ENCODE peak calls at places on chromosomes 13 and 19, in seven cellular contexts. One of them, this sample, is unnamed.

GRCh38 chr19:55675661-55676354 is 782 bp downstream of the EPN1 start:
- DNase-seq in stimulated activated CD4-positive, alpha-beta T cell treated with anti-CD3 and anti-CD28 coated beads, Interleukin-4, amount 100 ng/mL, for 4 hours: no peak
- DNase-seq in AG08395: no peak
- DNase-seq in type B pancreatic cell: no peak
- DNase-seq in activated CD4-positive, alpha-beta T cell treated with anti-CD3 and anti-CD28 coated beads for 48 hours: no peak
- DNase-seq in aorta: no peak
- DNase-seq in activated effector memory CD4-positive, alpha-beta T cell treated with Interleukin-2 at 50 U/mL for 16 hours: no peak
- DNase-seq in this sample: no peak

GRCh38 chr13:63409791-63410351 is 1994.2 kb upstream of the PCDH20 start:
- DNase-seq in stimulated activated CD4-positive, alpha-beta T cell treated with anti-CD3 and anti-CD28 coated beads, Interleukin-4, amount 100 ng/mL, for 4 hours: no peak
- DNase-seq in AG08395: peak; percentile 3
- DNase-seq in type B pancreatic cell: no peak
- DNase-seq in activated CD4-positive, alpha-beta T cell treated with anti-CD3 and anti-CD28 coated beads for 48 hours: no peak
- DNase-seq in aorta: no peak
- DNase-seq in activated effector memory CD4-positive, alpha-beta T cell treated with Interleukin-2 at 50 U/mL for 16 hours: no peak
- DNase-seq in this sample: no peak

GRCh38 chr19:13953021-13953531 is 767 bp downstream of the DCAF15 start:
- DNase-seq in stimulated activated CD4-positive, alpha-beta T cell treated with anti-CD3 and anti-CD28 coated beads, Interleukin-4, amount 100 ng/mL, for 4 hours: no peak
- DNase-seq in AG08395: peak; percentile 90
- DNase-seq in type B pancreatic cell: no peak
- DNase-seq in activated CD4-positive, alpha-beta T cell treated with anti-CD3 and anti-CD28 coated beads for 48 hours: no peak
- DNase-seq in aorta: no peak
- DNase-seq in activated effector memory CD4-positive, alpha-beta T cell treated with Interleukin-2 at 50 U/mL for 16 hours: no peak
- DNase-seq in this sample: no peak

GRCh38 chr13:61600360-61601033 is 184.8 kb upstream of the PCDH20 start:
- DNase-seq in stimulated activated CD4-positive, alpha-beta T cell treated with anti-CD3 and anti-CD28 coated beads, Interleukin-4, amount 100 ng/mL, for 4 hours: no peak
- DNase-seq in AG08395: no peak
- DNase-seq in type B pancreatic cell: no peak
- DNase-seq in activated CD4-positive, alpha-beta T cell treated with anti-CD3 and anti-CD28 coated beads for 48 hours: no peak
- DNase-seq in aorta: no peak
- DNase-seq in activated effector memory CD4-positive, alpha-beta T cell treated with Interleukin-2 at 50 U/mL for 16 hours: no peak
- DNase-seq in this sample: no peak

GRCh38 chr13:45416521-45417125 is 1.6 kb downstream of the SLC25A30 start:
- DNase-seq in stimulated activated CD4-positive, alpha-beta T cell treated with anti-CD3 and anti-CD28 coated beads, Interleukin-4, amount 100 ng/mL, for 4 hours: no peak
- DNase-seq in AG08395: no peak
- DNase-seq in type B pancreatic cell: no peak
- DNase-seq in activated CD4-positive, alpha-beta T cell treated with anti-CD3 and anti-CD28 coated beads for 48 hours: no peak
- DNase-seq in aorta: no peak
- DNase-seq in activated effector memory CD4-positive, alpha-beta T cell treated with Interleukin-2 at 50 U/mL for 16 hours: no peak
- DNase-seq in this sample: no peak

GRCh38 chr13:79528759-79529191 is 47.8 kb downstream of the NDFIP2 start:
- DNase-seq in stimulated activated CD4-positive, alpha-beta T cell treated with anti-CD3 and anti-CD28 coated beads, Interleukin-4, amount 100 ng/mL, for 4 hours: no peak
- DNase-seq in AG08395: no peak
- DNase-seq in type B pancreatic cell: no peak
- DNase-seq in activated CD4-positive, alpha-beta T cell treated with anti-CD3 and anti-CD28 coated beads for 48 hours: no peak
- DNase-seq in aorta: no peak
- DNase-seq in activated effector memory CD4-positive, alpha-beta T cell treated with Interleukin-2 at 50 U/mL for 16 hours: no peak
- DNase-seq in this sample: no peak

GRCh38 chr19:27776020-27776419 is 1436.9 kb downstream of the UQCRFS1 start:
- DNase-seq in stimulated activated CD4-positive, alpha-beta T cell treated with anti-CD3 and anti-CD28 coated beads, Interleukin-4, amount 100 ng/mL, for 4 hours: no peak
- DNase-seq in AG08395: peak; percentile 59
- DNase-seq in type B pancreatic cell: no peak
- DNase-seq in activated CD4-positive, alpha-beta T cell treated with anti-CD3 and anti-CD28 coated beads for 48 hours: peak; percentile 24
- DNase-seq in aorta: no peak
- DNase-seq in activated effector memory CD4-positive, alpha-beta T cell treated with Interleukin-2 at 50 U/mL for 16 hours: no peak
- DNase-seq in this sample: no peak

GRCh38 chr19:43664008-43664407 is 6.0 kb downstream of the PLAUR start:
- DNase-seq in stimulated activated CD4-positive, alpha-beta T cell treated with anti-CD3 and anti-CD28 coated beads, Interleukin-4, amount 100 ng/mL, for 4 hours: no peak
- DNase-seq in AG08395: no peak
- DNase-seq in type B pancreatic cell: no peak
- DNase-seq in activated CD4-positive, alpha-beta T cell treated with anti-CD3 and anti-CD28 coated beads for 48 hours: peak; percentile 9
- DNase-seq in aorta: peak; percentile 64
- DNase-seq in activated effector memory CD4-positive, alpha-beta T cell treated with Interleukin-2 at 50 U/mL for 16 hours: peak; percentile 18
- DNase-seq in this sample: no peak

GRCh38 chr13:47327856-47328255 is 431.0 kb upstream of the HTR2A start:
- DNase-seq in stimulated activated CD4-positive, alpha-beta T cell treated with anti-CD3 and anti-CD28 coated beads, Interleukin-4, amount 100 ng/mL, for 4 hours: no peak
- DNase-seq in AG08395: no peak
- DNase-seq in type B pancreatic cell: no peak
- DNase-seq in activated CD4-positive, alpha-beta T cell treated with anti-CD3 and anti-CD28 coated beads for 48 hours: no peak
- DNase-seq in aorta: no peak
- DNase-seq in activated effector memory CD4-positive, alpha-beta T cell treated with Interleukin-2 at 50 U/mL for 16 hours: no peak
- DNase-seq in this sample: no peak

GRCh38 chr13:33676045-33676699 is 141.8 kb upstream of the RFC3 start:
- DNase-seq in stimulated activated CD4-positive, alpha-beta T cell treated with anti-CD3 and anti-CD28 coated beads, Interleukin-4, amount 100 ng/mL, for 4 hours: no peak
- DNase-seq in AG08395: peak; percentile 9
- DNase-seq in type B pancreatic cell: no peak
- DNase-seq in activated CD4-positive, alpha-beta T cell treated with anti-CD3 and anti-CD28 coated beads for 48 hours: no peak
- DNase-seq in aorta: no peak
- DNase-seq in activated effector memory CD4-positive, alpha-beta T cell treated with Interleukin-2 at 50 U/mL for 16 hours: no peak
- DNase-seq in this sample: no peak

GRCh38 chr19:38047641-38048040 is 140.6 kb downstream of the SIPA1L3 start:
- DNase-seq in stimulated activated CD4-positive, alpha-beta T cell treated with anti-CD3 and anti-CD28 coated beads, Interleukin-4, amount 100 ng/mL, for 4 hours: no peak
- DNase-seq in AG08395: no peak
- DNase-seq in type B pancreatic cell: no peak
- DNase-seq in activated CD4-positive, alpha-beta T cell treated with anti-CD3 and anti-CD28 coated beads for 48 hours: peak; percentile 15
- DNase-seq in aorta: no peak
- DNase-seq in activated effector memory CD4-positive, alpha-beta T cell treated with Interleukin-2 at 50 U/mL for 16 hours: no peak
- DNase-seq in this sample: no peak

GRCh38 chr13:32824671-32825070 is 191.6 kb upstream of the KL start:
- DNase-seq in stimulated activated CD4-positive, alpha-beta T cell treated with anti-CD3 and anti-CD28 coated beads, Interleukin-4, amount 100 ng/mL, for 4 hours: no peak
- DNase-seq in AG08395: peak; percentile 77
- DNase-seq in type B pancreatic cell: no peak
- DNase-seq in activated CD4-positive, alpha-beta T cell treated with anti-CD3 and anti-CD28 coated beads for 48 hours: no peak
- DNase-seq in aorta: no peak
- DNase-seq in activated effector memory CD4-positive, alpha-beta T cell treated with Interleukin-2 at 50 U/mL for 16 hours: no peak
- DNase-seq in this sample: no peak

GRCh38 chr13:111944171-111944583 is 122.8 kb upstream of the SOX1 start:
- DNase-seq in stimulated activated CD4-positive, alpha-beta T cell treated with anti-CD3 and anti-CD28 coated beads, Interleukin-4, amount 100 ng/mL, for 4 hours: no peak
- DNase-seq in AG08395: no peak
- DNase-seq in type B pancreatic cell: no peak
- DNase-seq in activated CD4-positive, alpha-beta T cell treated with anti-CD3 and anti-CD28 coated beads for 48 hours: no peak
- DNase-seq in aorta: no peak
- DNase-seq in activated effector memory CD4-positive, alpha-beta T cell treated with Interleukin-2 at 50 U/mL for 16 hours: no peak
- DNase-seq in this sample: no peak

GRCh38 chr19:20662421-20663105 is 1.2 kb upstream of the ZNF626 start:
- DNase-seq in stimulated activated CD4-positive, alpha-beta T cell treated with anti-CD3 and anti-CD28 coated beads, Interleukin-4, amount 100 ng/mL, for 4 hours: no peak
- DNase-seq in AG08395: no peak
- DNase-seq in type B pancreatic cell: no peak
- DNase-seq in activated CD4-positive, alpha-beta T cell treated with anti-CD3 and anti-CD28 coated beads for 48 hours: no peak
- DNase-seq in aorta: no peak
- DNase-seq in activated effector memory CD4-positive, alpha-beta T cell treated with Interleukin-2 at 50 U/mL for 16 hours: no peak
- DNase-seq in this sample: no peak

GRCh38 chr13:93289842-93290241 is 63.2 kb downstream of the GPC6 start:
- DNase-seq in stimulated activated CD4-positive, alpha-beta T cell treated with anti-CD3 and anti-CD28 coated beads, Interleukin-4, amount 100 ng/mL, for 4 hours: no peak
- DNase-seq in AG08395: no peak
- DNase-seq in type B pancreatic cell: no peak
- DNase-seq in activated CD4-positive, alpha-beta T cell treated with anti-CD3 and anti-CD28 coated beads for 48 hours: no peak
- DNase-seq in aorta: no peak
- DNase-seq in activated effector memory CD4-positive, alpha-beta T cell treated with Interleukin-2 at 50 U/mL for 16 hours: no peak
- DNase-seq in this sample: no peak

GRCh38 chr13:97853550-97853949 is 99.9 kb upstream of the IPO5 start:
- DNase-seq in stimulated activated CD4-positive, alpha-beta T cell treated with anti-CD3 and anti-CD28 coated beads, Interleukin-4, amount 100 ng/mL, for 4 hours: no peak
- DNase-seq in AG08395: peak; percentile 35
- DNase-seq in type B pancreatic cell: no peak
- DNase-seq in activated CD4-positive, alpha-beta T cell treated with anti-CD3 and anti-CD28 coated beads for 48 hours: no peak
- DNase-seq in aorta: no peak
- DNase-seq in activated effector memory CD4-positive, alpha-beta T cell treated with Interleukin-2 at 50 U/mL for 16 hours: no peak
- DNase-seq in this sample: no peak

This sample was measured in stimulated activated naive CD8-positive, alpha-beta T cell treated with anti-CD3 and anti-CD28 coated beads, Interleukin-15, amount 100 ng/mL, for 72 hours.